ENCODE peak calls at places on chromosomes 6 and 20, in eight cellular contexts. One of them, this sample, is unnamed.

GRCh38 chr6:128569737-128570438 is 49.5 kb upstream of the PTPRK start:
- DNase-seq in neuronal stem cell: peak
- DNase-seq in neural progenitor cell: peak
- DNase-seq in transverse colon: no peak
- DNase-seq in fibroblast of lung: peak
- DNase-seq in OCI-LY7: no peak
- DNase-seq in astrocyte: peak
- DNase-seq in pancreas: no peak
- DNase-seq in this sample: no peak

GRCh38 chr6:17762651-17763050 is 55.9 kb upstream of the NUP153 start:
- DNase-seq in transverse colon: no peak
- DNase-seq in pancreas: no peak
- DNase-seq in neuronal stem cell: no peak
- DNase-seq in OCI-LY7: no peak
- DNase-seq in neural progenitor cell: no peak
- DNase-seq in astrocyte: no peak
- DNase-seq in fibroblast of lung: no peak
- DNase-seq in this sample: no peak

GRCh38 chr6:35041086-35041855 is 99.9 kb downstream of the TCP11 start:
- DNase-seq in OCI-LY7: no peak
- DNase-seq in transverse colon: no peak
- DNase-seq in fibroblast of lung: no peak
- DNase-seq in neuronal stem cell: no peak
- DNase-seq in pancreas: no peak
- DNase-seq in neural progenitor cell: no peak
- DNase-seq in astrocyte: no peak
- DNase-seq in this sample: no peak

GRCh38 chr20:33575302-33575701 is 85.4 kb downstream of the CBFA2T2 start:
- DNase-seq in transverse colon: no peak
- DNase-seq in fibroblast of lung: no peak
- DNase-seq in neural progenitor cell: no peak
- DNase-seq in OCI-LY7: no peak
- DNase-seq in astrocyte: no peak
- DNase-seq in neuronal stem cell: no peak
- DNase-seq in pancreas: no peak
- DNase-seq in this sample: peak

GRCh38 chr6:129510930-129511329 is 199.0 kb downstream of the ARHGAP18 start:
- DNase-seq in fibroblast of lung: peak
- DNase-seq in pancreas: no peak
- DNase-seq in neuronal stem cell: no peak
- DNase-seq in transverse colon: no peak
- DNase-seq in astrocyte: peak
- DNase-seq in OCI-LY7: no peak
- DNase-seq in neural progenitor cell: no peak
- DNase-seq in this sample: peak

GRCh38 chr6:160013987-160014868 is 45.3 kb downstream of the IGF2R start:
- DNase-seq in fibroblast of lung: peak
- DNase-seq in astrocyte: no peak
- DNase-seq in pancreas: no peak
- DNase-seq in OCI-LY7: no peak
- DNase-seq in transverse colon: peak
- DNase-seq in neuronal stem cell: no peak
- DNase-seq in neural progenitor cell: no peak
- DNase-seq in this sample: peak

GRCh38 chr20:54167909-54168872 is 5.6 kb downstream of the CYP24A1 start:
- DNase-seq in pancreas: no peak
- DNase-seq in neuronal stem cell: no peak
- DNase-seq in OCI-LY7: no peak
- DNase-seq in transverse colon: no peak
- DNase-seq in neural progenitor cell: no peak
- DNase-seq in fibroblast of lung: peak
- DNase-seq in astrocyte: peak
- DNase-seq in this sample: peak

GRCh38 chr6:89204096-89204495 is 13.1 kb downstream of the GABRR1 start:
- DNase-seq in pancreas: no peak
- DNase-seq in neural progenitor cell: no peak
- DNase-seq in transverse colon: no peak
- DNase-seq in OCI-LY7: no peak
- DNase-seq in neuronal stem cell: no peak
- DNase-seq in astrocyte: no peak
- DNase-seq in fibroblast of lung: no peak
- DNase-seq in this sample: no peak

GRCh38 chr6:15430181-15430580 is 184.3 kb downstream of the JARID2 start:
- DNase-seq in pancreas: no peak
- DNase-seq in neural progenitor cell: no peak
- DNase-seq in OCI-LY7: no peak
- DNase-seq in astrocyte: no peak
- DNase-seq in fibroblast of lung: no peak
- DNase-seq in transverse colon: no peak
- DNase-seq in neuronal stem cell: no peak
- DNase-seq in this sample: peak

GRCh38 chr20:208937-209566 is 18.0 kb upstream of the DEFB129 start:
- DNase-seq in pancreas: no peak
- DNase-seq in neuronal stem cell: no peak
- DNase-seq in fibroblast of lung: peak
- DNase-seq in transverse colon: no peak
- DNase-seq in OCI-LY7: peak
- DNase-seq in neural progenitor cell: peak
- DNase-seq in astrocyte: peak
- DNase-seq in this sample: peak

GRCh38 chr6:116536216-116536621 is 9.3 kb downstream of the TRAPPC3L start:
- DNase-seq in OCI-LY7: peak
- DNase-seq in neuronal stem cell: peak
- DNase-seq in transverse colon: no peak
- DNase-seq in astrocyte: peak
- DNase-seq in pancreas: no peak
- DNase-seq in neural progenitor cell: peak
- DNase-seq in fibroblast of lung: peak
- DNase-seq in this sample: peak

GRCh38 chr6:168417158-168417557 is 23.8 kb upstream of the SMOC2 start:
- DNase-seq in pancreas: no peak
- DNase-seq in neural progenitor cell: peak
- DNase-seq in astrocyte: no peak
- DNase-seq in fibroblast of lung: no peak
- DNase-seq in neuronal stem cell: no peak
- DNase-seq in transverse colon: no peak
- DNase-seq in OCI-LY7: no peak
- DNase-seq in this sample: peak

GRCh38 chr6:45988635-45989034 is 27.0 kb downstream of the CLIC5 start:
- DNase-seq in transverse colon: no peak
- DNase-seq in pancreas: no peak
- DNase-seq in neural progenitor cell: peak
- DNase-seq in fibroblast of lung: no peak
- DNase-seq in OCI-LY7: no peak
- DNase-seq in astrocyte: no peak
- DNase-seq in neuronal stem cell: no peak
- DNase-seq in this sample: no peak

GRCh38 chr6:151847064-151847463 is 39.6 kb downstream of the ESR1 start:
- DNase-seq in neural progenitor cell: peak
- DNase-seq in astrocyte: peak
- DNase-seq in neuronal stem cell: peak
- DNase-seq in transverse colon: no peak
- DNase-seq in fibroblast of lung: peak
- DNase-seq in pancreas: no peak
- DNase-seq in OCI-LY7: peak
- DNase-seq in this sample: peak

GRCh38 chr20:23647346-23647745 is 9.6 kb upstream of the CST3 start:
- DNase-seq in astrocyte: no peak
- DNase-seq in transverse colon: no peak
- DNase-seq in neuronal stem cell: no peak
- DNase-seq in pancreas: no peak
- DNase-seq in fibroblast of lung: no peak
- DNase-seq in OCI-LY7: no peak
- DNase-seq in neural progenitor cell: no peak
- DNase-seq in this sample: peak

GRCh38 chr6:168093071-168093505 is 14.1 kb upstream of the FRMD1 start:
- DNase-seq in OCI-LY7: no peak
- DNase-seq in astrocyte: no peak
- DNase-seq in pancreas: peak
- DNase-seq in fibroblast of lung: no peak
- DNase-seq in transverse colon: peak
- DNase-seq in neural progenitor cell: no peak
- DNase-seq in neuronal stem cell: no peak
- DNase-seq in this sample: no peak

GRCh38 chr20:49345538-49345937 is 67.7 kb upstream of the ZNFX1 start:
- DNase-seq in neural progenitor cell: no peak
- DNase-seq in OCI-LY7: no peak
- DNase-seq in neuronal stem cell: no peak
- DNase-seq in transverse colon: no peak
- DNase-seq in pancreas: no peak
- DNase-seq in fibroblast of lung: peak
- DNase-seq in astrocyte: peak
- DNase-seq in this sample: peak

GRCh38 chr20:7285918-7286556 is 518.6 kb downstream of the BMP2 start:
- DNase-seq in fibroblast of lung: peak
- DNase-seq in astrocyte: peak
- DNase-seq in transverse colon: peak
- DNase-seq in neuronal stem cell: peak
- DNase-seq in neural progenitor cell: peak
- DNase-seq in pancreas: peak
- DNase-seq in OCI-LY7: peak
- DNase-seq in this sample: peak

GRCh38 chr6:40807484-40807883 is 220.3 kb upstream of the LRFN2 start:
- DNase-seq in neural progenitor cell: no peak
- DNase-seq in neuronal stem cell: no peak
- DNase-seq in OCI-LY7: no peak
- DNase-seq in fibroblast of lung: peak
- DNase-seq in astrocyte: no peak
- DNase-seq in transverse colon: no peak
- DNase-seq in pancreas: no peak
- DNase-seq in this sample: no peak

GRCh38 chr20:18007534-18008292 is 38.9 kb downstream of the MGME1 start:
- DNase-seq in OCI-LY7: no peak
- DNase-seq in pancreas: no peak
- DNase-seq in fibroblast of lung: no peak
- DNase-seq in transverse colon: peak
- DNase-seq in neural progenitor cell: no peak
- DNase-seq in astrocyte: no peak
- DNase-seq in neuronal stem cell: no peak
- DNase-seq in this sample: no peak

GRCh38 chr6:38168699-38169098 is 349.2 kb downstream of the ZFAND3 start:
- DNase-seq in fibroblast of lung: no peak
- DNase-seq in neuronal stem cell: no peak
- DNase-seq in pancreas: no peak
- DNase-seq in transverse colon: no peak
- DNase-seq in OCI-LY7: no peak
- DNase-seq in neural progenitor cell: no peak
- DNase-seq in astrocyte: no peak
- DNase-seq in this sample: no peak

GRCh38 chr20:20796766-20797415 is 84.4 kb upstream of the RALGAPA2 start:
- DNase-seq in astrocyte: no peak
- DNase-seq in neural progenitor cell: no peak
- DNase-seq in transverse colon: no peak
- DNase-seq in pancreas: no peak
- DNase-seq in fibroblast of lung: no peak
- DNase-seq in OCI-LY7: no peak
- DNase-seq in neuronal stem cell: no peak
- DNase-seq in this sample: no peak

GRCh38 chr6:84979541-84979940 is 215.1 kb upstream of the TBX18 start:
- DNase-seq in neural progenitor cell: no peak
- DNase-seq in pancreas: no peak
- DNase-seq in fibroblast of lung: no peak
- DNase-seq in astrocyte: no peak
- DNase-seq in OCI-LY7: no peak
- DNase-seq in transverse colon: no peak
- DNase-seq in neuronal stem cell: no peak
- DNase-seq in this sample: no peak

GRCh38 chr20:52577696-52578095 is 386.1 kb upstream of the ZFP64 start:
- DNase-seq in astrocyte: no peak
- DNase-seq in neural progenitor cell: no peak
- DNase-seq in fibroblast of lung: no peak
- DNase-seq in pancreas: no peak
- DNase-seq in neuronal stem cell: no peak
- DNase-seq in OCI-LY7: no peak
- DNase-seq in transverse colon: no peak
- DNase-seq in this sample: no peak

GRCh38 chr20:48748556-48748955 is 79.2 kb downstream of the PREX1 start:
- DNase-seq in neuronal stem cell: no peak
- DNase-seq in astrocyte: no peak
- DNase-seq in fibroblast of lung: no peak
- DNase-seq in pancreas: no peak
- DNase-seq in transverse colon: no peak
- DNase-seq in OCI-LY7: no peak
- DNase-seq in neural progenitor cell: no peak
- DNase-seq in this sample: no peak

GRCh38 chr6:155187994-155188706 is 75.7 kb upstream of the CLDN20 start:
- DNase-seq in neural progenitor cell: no peak
- DNase-seq in pancreas: no peak
- DNase-seq in OCI-LY7: no peak
- DNase-seq in transverse colon: no peak
- DNase-seq in astrocyte: peak
- DNase-seq in fibroblast of lung: peak
- DNase-seq in neuronal stem cell: no peak
- DNase-seq in this sample: no peak
- H3K4me3 ChIP-seq in neural progenitor cell: no peak
- H3K4me3 ChIP-seq in pancreas: no peak
- H3K4me3 ChIP-seq in OCI-LY7: no peak
- H3K4me3 ChIP-seq in transverse colon: no peak
- H3K4me3 ChIP-seq in astrocyte: peak
- H3K4me3 ChIP-seq in fibroblast of lung: no peak
- H3K4me3 ChIP-seq in neuronal stem cell: no peak
- H3K4me3 ChIP-seq in this sample: no peak

DNA sequence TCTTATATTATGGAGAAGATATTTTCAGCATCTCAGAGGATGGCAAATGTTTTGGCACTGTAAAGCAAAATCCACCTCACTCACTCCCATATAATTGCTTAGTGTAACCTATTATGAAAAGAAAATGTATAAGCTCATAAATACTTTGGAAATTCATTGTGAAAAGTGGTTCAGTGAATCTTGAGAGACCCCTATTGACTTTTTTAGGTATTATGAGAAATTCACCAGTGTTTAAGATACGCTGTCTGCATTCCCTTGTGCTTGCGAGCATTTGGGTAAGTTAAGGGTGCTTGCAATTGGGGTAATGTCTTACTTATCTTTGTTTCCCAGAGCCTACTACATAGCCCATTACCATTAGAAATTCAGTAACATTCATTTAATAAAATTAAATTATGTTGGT is 66.3 kb upstream of the BMP5 start:
- DNase-seq in neuronal stem cell: no peak
- DNase-seq in OCI-LY7: no peak
- DNase-seq in fibroblast of lung: no peak
- DNase-seq in transverse colon: no peak
- DNase-seq in neural progenitor cell: no peak
- DNase-seq in pancreas: no peak
- DNase-seq in astrocyte: no peak
- DNase-seq in this sample: peak
- H3K27ac ChIP-seq in neuronal stem cell: no peak
- H3K27ac ChIP-seq in OCI-LY7: no peak
- H3K27ac ChIP-seq in fibroblast of lung: no peak
- H3K27ac ChIP-seq in transverse colon: no peak
- H3K27ac ChIP-seq in neural progenitor cell: no peak
- H3K27ac ChIP-seq in pancreas: no peak
- H3K27ac ChIP-seq in astrocyte: no peak
- H3K27ac ChIP-seq in this sample: no peak

GRCh38 chr6:26441977-26442376 is 1.7 kb downstream of the BTN3A3 start:
- DNase-seq in fibroblast of lung: no peak
- DNase-seq in astrocyte: no peak
- DNase-seq in neuronal stem cell: no peak
- DNase-seq in OCI-LY7: no peak
- DNase-seq in pancreas: no peak
- DNase-seq in transverse colon: no peak
- DNase-seq in neural progenitor cell: no peak
- DNase-seq in this sample: no peak
- H3K4me3 ChIP-seq in fibroblast of lung: peak
- H3K4me3 ChIP-seq in astrocyte: no peak
- H3K4me3 ChIP-seq in neuronal stem cell: no peak
- H3K4me3 ChIP-seq in OCI-LY7: peak
- H3K4me3 ChIP-seq in pancreas: peak
- H3K4me3 ChIP-seq in transverse colon: no peak
- H3K4me3 ChIP-seq in neural progenitor cell: no peak
- H3K4me3 ChIP-seq in this sample: no peak

GRCh38 chr6:83893024-83893423 is 33.5 kb downstream of the CYB5R4 start:
- DNase-seq in transverse colon: no peak
- DNase-seq in neuronal stem cell: no peak
- DNase-seq in astrocyte: no peak
- DNase-seq in pancreas: no peak
- DNase-seq in fibroblast of lung: no peak
- DNase-seq in neural progenitor cell: no peak
- DNase-seq in OCI-LY7: no peak
- DNase-seq in this sample: no peak
- H3K27ac ChIP-seq in transverse colon: no peak
- H3K27ac ChIP-seq in neuronal stem cell: no peak
- H3K27ac ChIP-seq in astrocyte: no peak
- H3K27ac ChIP-seq in pancreas: no peak
- H3K27ac ChIP-seq in fibroblast of lung: no peak
- H3K27ac ChIP-seq in neural progenitor cell: no peak
- H3K27ac ChIP-seq in OCI-LY7: no peak
- H3K27ac ChIP-seq in this sample: no peak

This sample was measured in cardiac muscle cell.